ENCODE peak calls at places on chromosomes 13 and 19, in seven cellular contexts. S is activated CD4-positive, CD25-positive, alpha-beta regulatory T cell; Y is H9; X is mucosa of gallbladder; Z is choroid plexus epithelial cell; B is NCI-H2081; H is bronchial epithelial cell. U is an unnamed sample.

GRCh38 chr19:33444993-33445751 is 71.7 kb downstream of the CEBPG start:
- DNase-seq in B (no peak), S (no peak), H (no peak), Y (no peak), Z (no peak), X (no peak), U (no peak)

GRCh38 chr19:51948979-51949378 is 21.7 kb downstream of the ZNF613 start:
- DNase-seq in B (no peak), Z (peak), X (no peak), H (no peak), Y (no peak), S (no peak), U (no peak)

GRCh38 chr19:47190167-47190727 is 40.8 kb downstream of the BBC3 start:
- DNase-seq in Z (peak), B (no peak), H (peak), Y (no peak), X (peak), S (peak), U (no peak)

GRCh38 chr19:16262618-16263017 is 62.0 kb upstream of the KLF2 start:
- DNase-seq in H (no peak), Y (no peak), Z (no peak), B (no peak), S (no peak), X (peak), U (no peak)

GRCh38 chr19:49224856-49225255 is 67.3 kb downstream of the TRPM4 start:
- DNase-seq in S (no peak), X (peak), B (peak), H (peak), Y (peak), Z (peak), U (peak)

GRCh38 chr13:68895696-68896095 is 1211.9 kb upstream of the ATXN8OS start:
- DNase-seq in H (peak), Z (no peak), S (no peak), B (no peak), X (no peak), Y (no peak), U (no peak)

GRCh38 chr13:37364024-37364423 is 234.5 kb downstream of the POSTN start:
- DNase-seq in S (no peak), Y (no peak), H (no peak), Z (no peak), B (no peak), X (no peak), U (no peak)

GRCh38 chr13:110913322-110913721 is 1.5 kb downstream of the ANKRD10 start:
- DNase-seq in X (no peak), S (no peak), H (peak), Y (no peak), Z (peak), B (no peak), U (no peak)

GRCh38 chr13:102591988-102592781 is 4.6 kb upstream of the TPP2 start:
- DNase-seq in Y (peak), S (peak), H (peak), Z (peak), B (peak), X (peak), U (peak)

GRCh38 chr13:101149735-101150380 is 266.4 kb downstream of the NALCN start:
- DNase-seq in H (peak), Y (peak), B (peak), Z (peak), S (no peak), X (no peak), U (no peak)

GRCh38 chr13:73274147-73274546 is 215.3 kb downstream of the KLF5 start:
- DNase-seq in Z (peak), H (no peak), S (no peak), Y (no peak), X (no peak), B (no peak), U (no peak)

GRCh38 chr13:51626749-51627148 is 42.5 kb downstream of the WDFY2 start:
- DNase-seq in S (no peak), H (no peak), X (no peak), B (peak), Z (no peak), Y (no peak), U (no peak)

GRCh38 chr19:3184847-3185481 is 766 bp upstream of the NCLN start:
- DNase-seq in Z (peak), B (peak), X (peak), H (no peak), Y (no peak), S (peak), U (no peak)

GRCh38 chr13:94351292-94352000 is 128.0 kb downstream of the DCT start:
- DNase-seq in X (no peak), Y (no peak), S (no peak), H (no peak), Z (peak), B (no peak), U (no peak)